ENCODE peak calls at places on chromosomes 12 and 14, in eight cellular contexts. One of them, this sample, is unnamed. For H3K9me3, the result is how much of the 10 kb centered on the place peaks cover.

GRCh38 chr12:45458854-45459807 is 243.2 kb downstream of the ANO6 start:
- DNase-seq in esophagus squamous epithelium: no peak
- DNase-seq in psoas muscle: no peak
- DNase-seq in H9: no peak
- DNase-seq in astrocyte: peak
- DNase-seq in keratinocyte: no peak
- DNase-seq in tibial artery: no peak
- DNase-seq in CD4-positive, alpha-beta T cell: no peak
- DNase-seq in this sample: no peak

GRCh38 chr14:49950275-49951250 is 57.7 kb downstream of the ARF6 start:
- DNase-seq in esophagus squamous epithelium: no peak
- DNase-seq in psoas muscle: no peak
- DNase-seq in H9: no peak
- DNase-seq in astrocyte: no peak
- DNase-seq in keratinocyte: peak
- DNase-seq in tibial artery: no peak
- DNase-seq in CD4-positive, alpha-beta T cell: no peak
- DNase-seq in this sample: no peak

GRCh38 chr12:127170271-127171180 is 1096.4 kb upstream of the TMEM132C start:
- DNase-seq in esophagus squamous epithelium: no peak
- DNase-seq in psoas muscle: no peak
- DNase-seq in H9: no peak
- DNase-seq in astrocyte: no peak
- DNase-seq in keratinocyte: no peak
- DNase-seq in tibial artery: no peak
- DNase-seq in CD4-positive, alpha-beta T cell: no peak
- DNase-seq in this sample: no peak

GRCh38 chr12:89883630-89884364 is 175.2 kb upstream of the ATP2B1 start:
- DNase-seq in esophagus squamous epithelium: no peak
- DNase-seq in psoas muscle: no peak
- DNase-seq in H9: peak
- DNase-seq in astrocyte: peak
- DNase-seq in keratinocyte: no peak
- DNase-seq in tibial artery: no peak
- DNase-seq in CD4-positive, alpha-beta T cell: no peak
- DNase-seq in this sample: no peak

GRCh38 chr12:32140867-32141266 is 34.2 kb downstream of the BICD1 start:
- DNase-seq in esophagus squamous epithelium: no peak
- DNase-seq in psoas muscle: no peak
- DNase-seq in H9: no peak
- DNase-seq in astrocyte: no peak
- DNase-seq in keratinocyte: no peak
- DNase-seq in tibial artery: no peak
- DNase-seq in CD4-positive, alpha-beta T cell: no peak
- DNase-seq in this sample: no peak

GRCh38 chr12:113900711-113901110 is 65.4 kb downstream of the RBM19 start:
- DNase-seq in esophagus squamous epithelium: no peak
- DNase-seq in psoas muscle: no peak
- DNase-seq in H9: no peak
- DNase-seq in astrocyte: no peak
- DNase-seq in keratinocyte: no peak
- DNase-seq in tibial artery: no peak
- DNase-seq in CD4-positive, alpha-beta T cell: no peak
- DNase-seq in this sample: no peak

GRCh38 chr12:112836736-112837628 is 45.4 kb downstream of the RPH3A start:
- DNase-seq in esophagus squamous epithelium: no peak
- DNase-seq in psoas muscle: no peak
- DNase-seq in H9: no peak
- DNase-seq in astrocyte: no peak
- DNase-seq in keratinocyte: no peak
- DNase-seq in tibial artery: no peak
- DNase-seq in CD4-positive, alpha-beta T cell: no peak
- DNase-seq in this sample: no peak

GRCh38 chr14:29390046-29390841 is 537.4 kb downstream of the PRKD1 start:
- DNase-seq in esophagus squamous epithelium: no peak
- DNase-seq in psoas muscle: no peak
- DNase-seq in H9: no peak
- DNase-seq in astrocyte: no peak
- DNase-seq in keratinocyte: no peak
- DNase-seq in tibial artery: no peak
- DNase-seq in CD4-positive, alpha-beta T cell: no peak
- DNase-seq in this sample: no peak

GRCh38 chr12:131850856-131851559 is 22.8 kb downstream of the MMP17 start:
- DNase-seq in esophagus squamous epithelium: no peak
- DNase-seq in psoas muscle: no peak
- DNase-seq in H9: peak
- DNase-seq in astrocyte: no peak
- DNase-seq in keratinocyte: no peak
- DNase-seq in tibial artery: no peak
- DNase-seq in CD4-positive, alpha-beta T cell: no peak
- DNase-seq in this sample: no peak

GRCh38 chr12:130523208-130523607 is 185.5 kb downstream of the PIWIL1 start:
- DNase-seq in esophagus squamous epithelium: no peak
- DNase-seq in psoas muscle: no peak
- DNase-seq in H9: no peak
- DNase-seq in astrocyte: no peak
- DNase-seq in keratinocyte: no peak
- DNase-seq in tibial artery: no peak
- DNase-seq in CD4-positive, alpha-beta T cell: no peak
- DNase-seq in this sample: no peak
- H3K9me3 ChIP-seq in esophagus squamous epithelium: under half
- H3K9me3 ChIP-seq in psoas muscle: under half
- H3K9me3 ChIP-seq in H9: under half
- H3K9me3 ChIP-seq in astrocyte: under half
- H3K9me3 ChIP-seq in keratinocyte: under half
- H3K9me3 ChIP-seq in tibial artery: under half
- H3K9me3 ChIP-seq in CD4-positive, alpha-beta T cell: under half
- H3K9me3 ChIP-seq in this sample: under half

GRCh38 chr12:34298971-34299801 is 276.9 kb downstream of the ALG10 start:
- DNase-seq in esophagus squamous epithelium: no peak
- DNase-seq in psoas muscle: peak
- DNase-seq in H9: no peak
- DNase-seq in astrocyte: no peak
- DNase-seq in keratinocyte: no peak
- DNase-seq in tibial artery: peak
- DNase-seq in CD4-positive, alpha-beta T cell: no peak
- DNase-seq in this sample: no peak
- H3K9me3 ChIP-seq in esophagus squamous epithelium: half or more
- H3K9me3 ChIP-seq in psoas muscle: under half
- H3K9me3 ChIP-seq in H9: half or more
- H3K9me3 ChIP-seq in astrocyte: under half
- H3K9me3 ChIP-seq in keratinocyte: under half
- H3K9me3 ChIP-seq in tibial artery: under half
- H3K9me3 ChIP-seq in CD4-positive, alpha-beta T cell: under half
- H3K9me3 ChIP-seq in this sample: under half

DNA sequence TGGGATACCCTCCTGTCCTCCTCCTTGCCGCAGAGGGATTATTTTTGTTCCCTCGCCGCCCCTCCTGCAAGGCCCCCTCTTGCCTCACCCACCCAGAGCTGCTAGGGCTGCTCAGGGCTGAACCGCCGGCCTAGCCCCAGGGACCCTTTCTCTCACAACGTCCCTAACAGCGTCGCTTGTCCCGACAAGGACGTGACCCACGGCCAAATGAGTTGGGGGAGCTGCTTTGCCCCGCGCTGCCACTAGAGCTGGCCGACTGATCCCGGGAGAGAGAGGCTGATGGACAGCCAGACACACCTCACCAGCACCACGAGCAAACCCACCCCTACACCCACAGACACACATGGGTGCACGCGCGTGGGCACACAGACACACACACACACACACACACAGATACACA is 154.6 kb upstream of the ALG10B start:
- DNase-seq in esophagus squamous epithelium: no peak
- DNase-seq in psoas muscle: no peak
- DNase-seq in H9: no peak
- DNase-seq in astrocyte: no peak
- DNase-seq in keratinocyte: no peak
- DNase-seq in tibial artery: no peak
- DNase-seq in CD4-positive, alpha-beta T cell: no peak
- DNase-seq in this sample: no peak
- H3K9me3 ChIP-seq in esophagus squamous epithelium: under half
- H3K9me3 ChIP-seq in psoas muscle: under half
- H3K9me3 ChIP-seq in H9: half or more
- H3K9me3 ChIP-seq in astrocyte: under half
- H3K9me3 ChIP-seq in keratinocyte: under half
- H3K9me3 ChIP-seq in tibial artery: under half
- H3K9me3 ChIP-seq in CD4-positive, alpha-beta T cell: under half
- H3K9me3 ChIP-seq in this sample: under half

GRCh38 chr12:133226690-133227089 is 9.0 kb downstream of the ANHX start:
- DNase-seq in esophagus squamous epithelium: no peak
- DNase-seq in psoas muscle: no peak
- DNase-seq in H9: no peak
- DNase-seq in astrocyte: no peak
- DNase-seq in keratinocyte: no peak
- DNase-seq in tibial artery: peak
- DNase-seq in CD4-positive, alpha-beta T cell: no peak
- DNase-seq in this sample: no peak
- H3K9me3 ChIP-seq in esophagus squamous epithelium: under half
- H3K9me3 ChIP-seq in psoas muscle: under half
- H3K9me3 ChIP-seq in H9: half or more
- H3K9me3 ChIP-seq in astrocyte: under half
- H3K9me3 ChIP-seq in keratinocyte: under half
- H3K9me3 ChIP-seq in tibial artery: under half
- H3K9me3 ChIP-seq in CD4-positive, alpha-beta T cell: under half
- H3K9me3 ChIP-seq in this sample: under half

GRCh38 chr14:42664185-42664584 is 1057.5 kb downstream of the LRFN5 start:
- DNase-seq in esophagus squamous epithelium: no peak
- DNase-seq in psoas muscle: no peak
- DNase-seq in H9: no peak
- DNase-seq in astrocyte: no peak
- DNase-seq in keratinocyte: no peak
- DNase-seq in tibial artery: no peak
- DNase-seq in CD4-positive, alpha-beta T cell: no peak
- DNase-seq in this sample: no peak
- H3K9me3 ChIP-seq in esophagus squamous epithelium: under half
- H3K9me3 ChIP-seq in psoas muscle: under half
- H3K9me3 ChIP-seq in H9: under half
- H3K9me3 ChIP-seq in astrocyte: under half
- H3K9me3 ChIP-seq in keratinocyte: under half
- H3K9me3 ChIP-seq in tibial artery: under half
- H3K9me3 ChIP-seq in CD4-positive, alpha-beta T cell: under half
- H3K9me3 ChIP-seq in this sample: under half

GRCh38 chr12:132937476-132937875 is 18.6 kb downstream of the ZNF605 start:
- DNase-seq in esophagus squamous epithelium: no peak
- DNase-seq in psoas muscle: no peak
- DNase-seq in H9: no peak
- DNase-seq in astrocyte: no peak
- DNase-seq in keratinocyte: no peak
- DNase-seq in tibial artery: no peak
- DNase-seq in CD4-positive, alpha-beta T cell: no peak
- DNase-seq in this sample: no peak
- H3K9me3 ChIP-seq in esophagus squamous epithelium: half or more
- H3K9me3 ChIP-seq in psoas muscle: half or more
- H3K9me3 ChIP-seq in H9: under half
- H3K9me3 ChIP-seq in astrocyte: under half
- H3K9me3 ChIP-seq in keratinocyte: under half
- H3K9me3 ChIP-seq in tibial artery: half or more
- H3K9me3 ChIP-seq in CD4-positive, alpha-beta T cell: half or more
- H3K9me3 ChIP-seq in this sample: under half

GRCh38 chr14:66939409-66939808 is 249.8 kb upstream of the GARIN2 start:
- DNase-seq in esophagus squamous epithelium: no peak
- DNase-seq in psoas muscle: no peak
- DNase-seq in H9: no peak
- DNase-seq in astrocyte: no peak
- DNase-seq in keratinocyte: no peak
- DNase-seq in tibial artery: no peak
- DNase-seq in CD4-positive, alpha-beta T cell: no peak
- DNase-seq in this sample: no peak

GRCh38 chr14:66944872-66945271 is 244.4 kb upstream of the GARIN2 start:
- DNase-seq in esophagus squamous epithelium: no peak
- DNase-seq in psoas muscle: no peak
- DNase-seq in H9: no peak
- DNase-seq in astrocyte: peak
- DNase-seq in keratinocyte: no peak
- DNase-seq in tibial artery: no peak
- DNase-seq in CD4-positive, alpha-beta T cell: no peak
- DNase-seq in this sample: no peak
- H3K9me3 ChIP-seq in esophagus squamous epithelium: half or more
- H3K9me3 ChIP-seq in psoas muscle: half or more
- H3K9me3 ChIP-seq in H9: under half
- H3K9me3 ChIP-seq in astrocyte: under half
- H3K9me3 ChIP-seq in keratinocyte: under half
- H3K9me3 ChIP-seq in tibial artery: half or more
- H3K9me3 ChIP-seq in CD4-positive, alpha-beta T cell: half or more
- H3K9me3 ChIP-seq in this sample: under half

DNA sequence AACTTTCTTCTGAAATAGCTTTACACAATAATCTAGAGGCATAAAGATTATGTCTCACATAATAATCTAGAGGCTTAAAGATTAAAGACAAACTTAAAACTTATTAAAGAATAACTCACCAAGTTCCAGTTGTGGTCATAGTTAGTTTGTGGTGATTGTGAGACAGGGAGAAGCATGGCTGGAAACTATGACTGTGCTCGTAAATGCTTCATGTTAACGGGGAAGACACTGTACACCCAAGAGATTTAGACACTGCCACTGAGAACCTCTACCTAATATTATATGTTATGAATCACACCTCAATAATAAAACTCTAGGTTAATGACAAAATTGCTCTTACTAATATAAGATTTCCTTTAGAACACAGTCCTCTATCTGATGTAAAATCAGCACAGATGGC is 541.6 kb downstream of the TMEM121 start:
- DNase-seq in esophagus squamous epithelium: no peak
- DNase-seq in psoas muscle: no peak
- DNase-seq in H9: no peak
- DNase-seq in astrocyte: no peak
- DNase-seq in keratinocyte: no peak
- DNase-seq in tibial artery: no peak
- DNase-seq in CD4-positive, alpha-beta T cell: no peak
- DNase-seq in this sample: no peak
- H3K9me3 ChIP-seq in esophagus squamous epithelium: under half
- H3K9me3 ChIP-seq in psoas muscle: under half
- H3K9me3 ChIP-seq in H9: half or more
- H3K9me3 ChIP-seq in astrocyte: under half
- H3K9me3 ChIP-seq in keratinocyte: under half
- H3K9me3 ChIP-seq in tibial artery: under half
- H3K9me3 ChIP-seq in CD4-positive, alpha-beta T cell: under half
- H3K9me3 ChIP-seq in this sample: under half

GRCh38 chr12:34305176-34305575 is 282.9 kb downstream of the ALG10 start:
- DNase-seq in esophagus squamous epithelium: no peak
- DNase-seq in psoas muscle: no peak
- DNase-seq in H9: no peak
- DNase-seq in astrocyte: no peak
- DNase-seq in keratinocyte: no peak
- DNase-seq in tibial artery: no peak
- DNase-seq in CD4-positive, alpha-beta T cell: no peak
- DNase-seq in this sample: no peak
- H3K9me3 ChIP-seq in esophagus squamous epithelium: half or more
- H3K9me3 ChIP-seq in psoas muscle: under half
- H3K9me3 ChIP-seq in H9: half or more
- H3K9me3 ChIP-seq in astrocyte: under half
- H3K9me3 ChIP-seq in keratinocyte: under half
- H3K9me3 ChIP-seq in tibial artery: under half
- H3K9me3 ChIP-seq in CD4-positive, alpha-beta T cell: under half
- H3K9me3 ChIP-seq in this sample: under half

This sample was measured in T-helper 17 cell.